ENCODE peak calls at places on chromosome 15, in four cellular contexts. R, Q, X and H are unnamed samples.

GRCh38 chr15:30872341-30872748 is 31.4 kb upstream of the FAN1 start:
- DNase-seq in X (no peak), R (no peak), Q (no peak), H (no peak)

GRCh38 chr15:68200016-68200861 is 4.9 kb downstream of the CALML4 start:
- DNase-seq in X (no peak), R (no peak), Q (no peak), H (no peak)

GRCh38 chr15:53072077-53072476 is 281.9 kb upstream of the ONECUT1 start:
- DNase-seq in Q (peak), R (peak), X (peak), H (peak)

GRCh38 chr15:71112429-71112828 is 2.8 kb upstream of the THSD4 start:
- DNase-seq in R (no peak), X (no peak), Q (no peak), H (no peak)

GRCh38 chr15:78993931-78994530 is 49.2 kb upstream of the CTSH start:
- DNase-seq in Q (no peak), R (no peak), X (no peak), H (no peak)

GRCh38 chr15:74540135-74540760 is 772 bp upstream of the ARID3B start:
- DNase-seq in Q (no peak), R (no peak), X (no peak), H (no peak)

GRCh38 chr15:62426387-62426956 is 261.4 kb upstream of the C2CD4B start:
- DNase-seq in R (peak), X (no peak), Q (no peak), H (no peak)

GRCh38 chr15:83904107-83904720 is 250.3 kb downstream of the ADAMTSL3 start:
- DNase-seq in Q (no peak), X (no peak), R (peak), H (no peak)

GRCh38 chr15:47466357-47466756 is 250.9 kb upstream of the SEMA6D start:
- DNase-seq in X (no peak), Q (peak), R (peak), H (no peak)

GRCh38 chr15:62928242-62928995 is 114.1 kb upstream of the TPM1 start:
- DNase-seq in Q (peak), R (peak), X (no peak), H (peak)

GRCh38 chr15:78212546-78213424 is 21.6 kb downstream of the ACSBG1 start:
- DNase-seq in R (peak), Q (peak), X (no peak), H (peak)

GRCh38 chr15:92460023-92460422 is 66.3 kb downstream of the ST8SIA2 start:
- DNase-seq in Q (no peak), X (no peak), R (no peak), H (no peak)

GRCh38 chr15:38084289-38084688 is 149.8 kb downstream of the TMCO5A start:
- DNase-seq in R (peak), Q (no peak), X (no peak), H (no peak)

GRCh38 chr15:40029979-40030893 is 8.7 kb downstream of the SRP14 start:
- DNase-seq in Q (no peak), R (no peak), X (peak), H (no peak)
- TF ChIP-seq CTCF in Q (peak), R (peak), X (no peak), H (no peak)

GRCh38 chr15:42137461-42138261 is 18.8 kb downstream of the PLA2G4F start:
- DNase-seq in X (no peak), R (peak), Q (peak), H (peak)
- TF ChIP-seq CTCF in X (peak), R (peak), Q (peak), H (no peak)

GRCh38 chr15:26970712-26971210 is at the start of gene GABRG3:
- DNase-seq in X (peak), Q (no peak), R (no peak), H (no peak)

GRCh38 chr15:26972636-26973035 is 1.7 kb downstream of the GABRG3 start:
- DNase-seq in R (no peak), Q (no peak), X (no peak), H (no peak)

GRCh38 chr15:26971303-26972018 is 480 bp downstream of the GABRG3 start:
- DNase-seq in Q (no peak), R (no peak), X (peak), H (no peak)

GRCh38 chr15:26974120-26974780 is 3.3 kb downstream of the GABRG3 start:
- DNase-seq in R (peak), Q (peak), X (no peak), H (no peak)
- TF ChIP-seq CTCF in R (peak), Q (no peak), X (no peak), H (no peak)

GRCh38 chr15:57017024-57017423 is 98.6 kb downstream of the TCF12 start:
- DNase-seq in R (peak), Q (no peak), X (no peak), H (no peak)
- TF ChIP-seq CTCF in R (peak), Q (no peak), X (no peak), H (no peak)

DNA sequence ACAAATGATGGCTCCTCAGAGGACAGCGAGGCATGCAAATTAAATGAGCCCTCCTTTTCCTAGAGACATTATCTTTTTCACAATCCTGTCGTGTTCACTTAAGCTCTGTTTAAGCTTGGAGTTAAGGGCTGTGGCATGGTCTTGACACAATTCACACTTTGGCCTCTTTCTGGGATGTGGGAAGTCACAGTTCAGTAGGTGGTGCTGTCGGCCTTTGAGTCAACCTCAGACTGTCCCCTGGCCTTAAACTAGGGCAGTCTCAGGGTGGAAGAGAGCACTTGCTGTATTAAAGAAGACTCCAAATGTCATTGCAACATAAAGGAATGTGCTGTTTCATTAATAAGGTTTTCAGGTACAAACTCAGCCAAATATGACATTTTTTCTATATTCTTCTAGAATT is 351.0 kb downstream of the MCTP2 start:
- DNase-seq in Q (peak), X (no peak), R (peak), H (peak)
- TF ChIP-seq CTCF in Q (peak), X (no peak), R (peak), H (no peak)

DNA sequence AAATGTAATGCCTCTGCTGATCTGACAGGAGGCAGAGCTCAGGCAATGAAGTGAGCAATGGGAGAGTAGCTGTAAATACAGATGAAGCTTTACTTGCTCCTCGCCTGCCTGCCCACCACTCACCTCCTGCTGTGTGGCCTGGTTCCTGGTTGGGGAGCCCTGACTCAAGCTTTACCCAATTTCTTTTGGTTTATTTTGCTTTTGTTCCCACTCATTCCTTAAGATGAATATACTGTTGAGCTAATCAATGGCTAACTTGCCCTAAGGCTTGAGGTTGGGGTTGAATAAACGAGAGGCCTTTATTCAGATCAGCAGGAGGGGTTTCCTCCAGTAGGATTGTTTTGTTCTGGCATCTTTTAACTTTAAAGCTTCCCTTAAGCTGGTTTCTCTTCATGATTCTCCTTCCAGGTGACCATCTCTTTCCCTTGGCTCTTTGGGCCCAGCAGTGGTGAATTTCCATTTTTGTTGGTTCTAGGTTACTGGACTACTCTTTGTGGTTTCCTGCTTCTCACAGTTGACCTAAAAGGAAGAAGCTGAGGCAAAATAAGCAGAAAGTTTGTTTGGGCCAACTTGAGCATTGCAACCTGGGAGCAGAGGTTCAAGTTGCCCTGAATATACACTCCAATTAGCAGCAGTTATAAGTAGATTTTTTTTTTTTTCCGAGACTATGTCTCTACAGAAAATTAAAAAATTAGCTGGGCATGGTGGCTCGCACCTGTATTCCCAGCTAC is 44.4 kb downstream of the STARD9 start:
- DNase-seq in R (no peak), X (no peak), Q (no peak), H (no peak)
- TF ChIP-seq CTCF in R (no peak), X (no peak), Q (no peak), H (no peak)

GRCh38 chr15:64919721-64920120 is 8.0 kb downstream of the ANKDD1A start:
- DNase-seq in Q (no peak), X (no peak), R (no peak), H (no peak)

GRCh38 chr15:64925335-64926330 is 13.9 kb downstream of the ANKDD1A start:
- DNase-seq in R (no peak), X (no peak), Q (no peak), H (no peak)

GRCh38 chr15:64921711-64922110 is 10.0 kb downstream of the ANKDD1A start:
- DNase-seq in X (peak), Q (peak), R (no peak), H (no peak)

GRCh38 chr15:64926661-64927060 is 15.0 kb downstream of the ANKDD1A start:
- DNase-seq in Q (no peak), R (no peak), X (no peak), H (no peak)

DNA sequence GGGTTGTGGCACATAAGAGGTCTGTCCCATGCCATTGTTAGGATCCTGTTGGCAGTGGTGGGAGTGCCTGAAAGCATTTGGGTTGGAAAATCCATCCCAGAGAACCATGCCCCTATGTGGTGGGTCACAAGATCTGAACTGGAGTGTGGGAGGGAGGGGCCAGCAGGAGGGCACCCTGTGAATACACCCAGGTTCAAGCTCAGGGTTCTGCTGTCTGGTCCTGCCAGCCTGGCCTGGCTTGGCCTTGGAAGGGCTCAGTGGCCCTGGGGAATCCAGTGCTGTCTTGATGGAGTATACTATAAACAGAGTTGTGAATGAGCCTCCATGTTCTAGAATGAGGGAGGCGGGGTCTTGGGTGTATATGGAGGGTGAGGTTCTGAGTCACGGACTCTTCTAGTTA is 11.8 kb downstream of the ANKDD1A start:
- DNase-seq in X (no peak), R (no peak), Q (no peak), H (no peak)
- TF ChIP-seq CTCF in X (no peak), R (no peak), Q (no peak), H (no peak)

DNA sequence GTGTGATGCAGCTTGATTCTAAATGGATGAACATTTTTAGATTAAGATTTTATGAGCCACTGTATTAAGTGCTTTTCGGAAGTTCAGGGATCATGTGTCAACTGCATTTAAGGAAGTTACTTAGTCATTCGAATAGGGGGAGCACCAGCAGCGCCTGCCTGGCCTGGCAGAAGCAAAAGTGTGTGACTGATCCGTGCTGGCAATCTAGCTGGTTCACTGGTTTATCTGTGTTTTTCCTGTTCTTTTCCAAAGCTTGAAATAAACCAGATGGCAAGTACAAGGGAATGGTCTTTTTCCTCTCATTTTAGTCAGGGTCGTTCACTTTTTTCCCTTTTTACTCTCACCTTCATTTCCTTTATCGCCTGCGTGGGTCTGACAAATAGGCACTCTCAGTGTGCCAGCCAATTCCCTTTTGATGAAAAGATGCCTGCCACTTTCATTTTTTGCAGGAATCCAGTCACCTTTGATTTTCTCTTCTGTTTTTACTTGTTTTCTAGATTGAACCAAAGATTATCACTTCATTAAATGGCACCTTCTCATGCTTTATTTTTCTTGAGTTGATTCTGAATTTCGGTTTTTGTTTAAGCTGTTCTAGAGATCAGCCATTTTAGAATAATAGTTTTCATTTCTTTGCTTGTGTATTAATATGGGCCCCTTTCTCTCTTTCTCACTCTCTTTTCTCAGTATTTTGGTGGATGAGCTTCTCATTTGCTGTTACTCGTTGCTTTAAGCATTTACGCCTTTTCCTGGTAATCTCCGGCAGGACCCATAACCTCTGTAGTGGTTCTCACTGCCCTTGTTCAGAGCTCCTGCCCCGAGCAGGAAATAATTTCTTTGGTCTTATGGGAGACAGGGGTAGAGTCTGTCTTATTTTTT is 2.8 kb downstream of the ABHD2 start:
- DNase-seq in X (peak), Q (peak), R (peak), H (peak)
- TF ChIP-seq CTCF in X (no peak), Q (no peak), R (peak), H (peak)

DNA sequence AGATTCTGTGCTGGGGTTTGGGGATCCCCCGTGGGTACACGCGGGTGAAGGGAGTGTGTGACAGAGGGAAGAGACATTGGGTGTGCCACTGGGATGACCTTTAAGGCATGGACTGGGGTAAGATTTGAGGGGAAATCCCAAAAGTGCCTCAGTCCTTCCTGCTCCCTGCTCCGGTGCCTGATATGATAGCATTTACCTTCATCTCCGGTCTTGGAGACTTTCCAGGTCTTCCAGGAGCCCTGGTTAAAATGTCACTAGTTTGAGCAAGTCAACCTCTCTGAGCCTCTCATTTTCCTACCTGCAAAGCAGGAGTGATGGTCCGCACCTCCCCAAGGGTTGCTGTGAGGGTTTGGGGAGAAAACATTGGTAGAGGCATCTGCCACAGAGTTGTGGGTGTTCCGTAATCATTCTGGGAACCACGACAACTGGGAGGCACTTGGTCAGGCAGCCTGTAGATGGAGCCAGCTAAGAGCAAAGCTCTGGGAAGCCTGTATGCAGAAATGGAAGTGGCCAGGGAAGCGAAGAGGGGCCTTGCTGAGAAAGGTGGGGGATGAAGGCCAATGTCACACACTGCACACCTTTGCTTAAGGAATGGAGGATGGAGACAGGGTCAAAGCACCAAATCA is 33.9 kb upstream of the KIF23 start:
- DNase-seq in R (peak), Q (no peak), X (no peak), H (peak)
- TF ChIP-seq CTCF in R (peak), Q (no peak), X (no peak), H (peak)

GRCh38 chr15:84979651-84980050 is 2.0 kb upstream of the PDE8A start:
- DNase-seq in X (peak), R (no peak), Q (no peak), H (no peak)

GRCh38 chr15:84980196-84981053 is 1.2 kb upstream of the PDE8A start:
- DNase-seq in Q (peak), R (peak), X (peak), H (peak)

GRCh38 chr15:84982301-84982920 is 755 bp downstream of the PDE8A start:
- DNase-seq in Q (no peak), X (peak), R (peak), H (peak)

GRCh38 chr15:84981711-84982300 is at the start of gene PDE8A:
- DNase-seq in Q (peak), X (peak), R (peak), H (peak)

DNA sequence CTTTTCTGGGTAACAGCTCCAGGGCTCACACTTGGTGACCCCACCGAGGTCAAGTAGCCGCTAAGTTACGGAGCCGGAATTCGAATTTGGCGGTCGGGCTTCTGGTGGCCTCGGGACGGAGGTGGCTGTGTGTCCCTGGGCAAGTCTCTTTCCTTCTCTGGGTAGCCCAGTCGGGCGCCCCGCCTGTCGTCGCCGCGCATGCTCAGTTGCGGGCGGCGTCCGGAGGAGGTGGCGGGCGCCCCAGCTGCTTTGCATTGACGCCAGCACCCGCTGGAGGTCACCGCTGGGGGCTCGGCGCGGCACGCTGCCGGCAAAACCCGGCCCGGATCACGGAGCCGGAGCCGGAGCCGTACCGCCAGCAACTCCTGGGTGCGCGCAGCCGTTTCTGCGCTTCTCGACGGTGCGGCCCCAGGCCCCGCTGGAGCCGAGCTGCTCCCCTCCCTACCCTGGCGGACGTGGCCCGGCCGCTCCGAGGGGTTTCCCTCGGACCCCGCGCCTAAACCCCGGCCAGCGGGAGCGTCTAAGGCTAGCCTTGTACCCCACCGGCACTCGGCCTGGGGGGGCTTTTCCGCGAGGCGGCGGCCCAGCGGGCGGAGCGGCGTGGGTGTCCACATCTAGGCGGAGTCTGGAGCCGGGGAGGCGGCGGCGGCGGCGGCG is 474 bp upstream of the PDE8A start:
- DNase-seq in X (peak), Q (peak), R (peak), H (peak)
- TF ChIP-seq CTCF in X (peak), Q (no peak), R (peak), H (peak)